ENCODE peak calls at places on chromosome 11, in seven cellular contexts. P is HCT116, U is PC-9, E is MM.1S, F is PC-3, Q is GM23338, O is hepatocyte. T is an unnamed sample.

GRCh38 chr11:614583-615452 is 932 bp downstream of the IRF7 start:
- DNase-seq in P (no peak), U (peak; percentile 12), E (no peak), F (peak; percentile 77), Q (no peak), O (no peak), T (peak; percentile 44)

GRCh38 chr11:120061036-120061760 is 76.7 kb downstream of the TRIM29 start:
- DNase-seq in P (no peak), U (no peak), E (no peak), F (no peak), Q (no peak), O (no peak), T (peak; percentile 16)

GRCh38 chr11:46456269-46456668 is 64.7 kb upstream of the CHRM4 start:
- DNase-seq in P (no peak), U (no peak), E (no peak), F (no peak), Q (peak; percentile 31), O (no peak), T (no peak)

GRCh38 chr11:106473089-106473722 is 395.7 kb downstream of the AASDHPPT start:
- DNase-seq in P (no peak), U (no peak), E (no peak), F (peak; percentile 90), Q (no peak), O (no peak), T (peak; percentile 39)

GRCh38 chr11:69442012-69442806 is 39.3 kb upstream of the LINC01488 start:
- DNase-seq in P (no peak), U (peak; percentile 64), E (no peak), F (peak; percentile 94), Q (no peak), O (no peak), T (peak; percentile 68)

GRCh38 chr11:119417726-119418540 is 5.0 kb downstream of the THY1 start:
- DNase-seq in P (no peak), U (peak; percentile 48), E (no peak), F (peak; percentile 70), Q (peak; percentile 40), O (peak; percentile 40), T (peak; percentile 99)

GRCh38 chr11:1880746-1881441 is 10.8 kb downstream of the PRR33 start:
- DNase-seq in P (no peak), U (no peak), E (no peak), F (no peak), Q (no peak), O (no peak), T (no peak)

GRCh38 chr11:70473186-70473872 is 75.0 kb downstream of the CTTN start:
- DNase-seq in P (no peak), U (no peak), E (no peak), F (no peak), Q (no peak), O (no peak), T (no peak)

GRCh38 chr11:125070699-125071254 is 7.7 kb downstream of the SLC37A2 start:
- DNase-seq in P (peak; percentile 39), U (peak; percentile 63), E (peak; percentile 36), F (peak; percentile 87), Q (no peak), O (peak; percentile 71), T (peak; percentile 90)

GRCh38 chr11:45755281-45755859 is 49.6 kb upstream of the SLC35C1 start:
- DNase-seq in P (no peak), U (no peak), E (no peak), F (no peak), Q (peak; percentile 21), O (no peak), T (no peak)

GRCh38 chr11:20913113-20913512 is 243.7 kb downstream of the NELL1 start:
- DNase-seq in P (no peak), U (no peak), E (no peak), F (no peak), Q (peak; percentile 17), O (no peak), T (no peak)

GRCh38 chr11:71977743-71978418 is 20.8 kb upstream of the IL18BP start:
- DNase-seq in P (peak; percentile 15), U (peak; percentile 35), E (peak; percentile 57), F (peak; percentile 81), Q (peak; percentile 56), O (peak; percentile 52), T (peak; percentile 69)

GRCh38 chr11:102347526-102348331 is 715 bp downstream of the BIRC2 start:
- DNase-seq in P (no peak), U (peak; percentile 13), E (peak; percentile 48), F (peak; percentile 60), Q (no peak), O (peak; percentile 71), T (peak; percentile 78)

GRCh38 chr11:2990617-2991476 is 1.3 kb downstream of the NAP1L4 start:
- DNase-seq in P (no peak), U (no peak), E (peak; percentile 38), F (peak; percentile 34), Q (peak; percentile 46), O (peak; percentile 66), T (peak; percentile 55)

GRCh38 chr11:21806508-21806907 is 386.4 kb upstream of the ANO5 start:
- DNase-seq in P (no peak), U (no peak), E (peak; percentile 68), F (no peak), Q (no peak), O (no peak), T (no peak)

GRCh38 chr11:59197990-59198389 is 14.7 kb downstream of the MPEG1 start:
- DNase-seq in P (no peak), U (no peak), E (no peak), F (no peak), Q (no peak), O (peak; percentile 78), T (peak; percentile 64)

GRCh38 chr11:107821199-107821926 is 37.2 kb downstream of the SLC35F2 start:
- DNase-seq in P (no peak), U (no peak), E (no peak), F (no peak), Q (no peak), O (no peak), T (peak; percentile 49)

GRCh38 chr11:43547900-43548381 is 132.6 kb upstream of the HSD17B12 start:
- DNase-seq in P (no peak), U (no peak), E (no peak), F (no peak), Q (peak; percentile 72), O (peak; percentile 68), T (peak; percentile 62)

GRCh38 chr11:12667646-12668045 is 6.6 kb upstream of the TEAD1 start:
- DNase-seq in P (no peak), U (no peak), E (no peak), F (no peak), Q (no peak), O (no peak), T (no peak)

GRCh38 chr11:12139144-12139881 is 28.9 kb downstream of the MICAL2 start:
- DNase-seq in P (no peak), U (no peak), E (no peak), F (no peak), Q (no peak), O (no peak), T (peak; percentile 38)

GRCh38 chr11:19244621-19245020 is 3.9 kb upstream of the E2F8 start:
- DNase-seq in P (no peak), U (no peak), E (no peak), F (peak; percentile 54), Q (no peak), O (peak; percentile 35), T (no peak)

GRCh38 chr11:77075425-77075905 is 8.7 kb downstream of the CAPN5 start:
- DNase-seq in P (no peak), U (no peak), E (no peak), F (no peak), Q (no peak), O (peak; percentile 52), T (no peak)

GRCh38 chr11:104256525-104256924 is 92.6 kb upstream of the PDGFD start:
- DNase-seq in P (no peak), U (no peak), E (no peak), F (peak; percentile 42), Q (peak; percentile 17), O (no peak), T (peak; percentile 3)

GRCh38 chr11:133545199-133545709 is 13.0 kb upstream of the OPCML start:
- DNase-seq in P (no peak), U (no peak), E (no peak), F (no peak), Q (peak; percentile 66), O (no peak), T (no peak)

GRCh38 chr11:121194731-121195596 is 93.9 kb downstream of the TECTA start:
- DNase-seq in P (peak; percentile 63), U (peak; percentile 29), E (peak; percentile 72), F (peak; percentile 91), Q (peak; percentile 83), O (peak; percentile 80), T (peak; percentile 60)

GRCh38 chr11:5036671-5037070 is 9.7 kb upstream of the OR52J3 start:
- DNase-seq in P (no peak), U (no peak), E (no peak), F (no peak), Q (no peak), O (no peak), T (no peak)

GRCh38 chr11:64629103-64629502 is 38.1 kb downstream of the SLC22A12 start:
- DNase-seq in P (no peak), U (no peak), E (no peak), F (no peak), Q (no peak), O (no peak), T (no peak)
- TF ChIP-seq EZH2 in P (no peak), U (no peak), E (no peak), F (no peak), Q (no peak), O (no peak), T (no peak)

GRCh38 chr11:32706985-32707736 is 87.3 kb downstream of the CCDC73 start:
- DNase-seq in P (peak; percentile 44), U (no peak), E (peak; percentile 46), F (peak; percentile 85), Q (no peak), O (peak; percentile 19), T (peak; percentile 85)
- H3K4me3 ChIP-seq in P (no peak overlapping the region), U (peak overlapping the region; percentile 45), E (no peak overlapping the region), F (peak overlapping the region; percentile 53), Q (no peak overlapping the region), O (no peak overlapping the region), T (no peak overlapping the region)

GRCh38 chr11:41659990-41660389 is 200.5 kb upstream of the LRRC4C start:
- DNase-seq in P (no peak), U (no peak), E (no peak), F (peak; percentile 59), Q (peak; percentile 3), O (no peak), T (no peak)
- H3K9me2 ChIP-seq in P (no peaks in the 10 kb centered on the region), U (no peaks in the 10 kb centered on the region), E (no peaks in the 10 kb centered on the region), F (no peaks in the 10 kb centered on the region), Q (no peaks in the 10 kb centered on the region), O (no peaks in the 10 kb centered on the region), T (no peaks in the 10 kb centered on the region)

GRCh38 chr11:130157840-130158239 is 1.7 kb upstream of the ST14 start:
- DNase-seq in P (no peak), U (no peak), E (no peak), F (no peak), Q (no peak), O (no peak), T (no peak)

GRCh38 chr11:130159139-130159538 is 443 bp upstream of the ST14 start:
- DNase-seq in P (no peak), U (no peak), E (no peak), F (no peak), Q (peak; percentile 19), O (no peak), T (no peak)

GRCh38 chr11:130161441-130161840 is 1.9 kb downstream of the ST14 start:
- DNase-seq in P (no peak), U (no peak), E (no peak), F (no peak), Q (no peak), O (no peak), T (no peak)

GRCh38 chr11:130160460-130161090 is 993 bp downstream of the ST14 start:
- DNase-seq in P (no peak), U (no peak), E (peak; percentile 24), F (no peak), Q (peak; percentile 48), O (no peak), T (no peak)

GRCh38 chr11:130159657-130160459 is at the start of gene ST14:
- DNase-seq in P (no peak), U (peak; percentile 76), E (peak; percentile 74), F (peak; percentile 81), Q (peak; percentile 67), O (peak; percentile 86), T (peak; percentile 20)
- TF ChIP-seq EZH2 in P (no peak), U (no peak), E (no peak), F (no peak), Q (no peak), O (no peak), T (peak; percentile 60)